ENCODE peak calls at places on chromosome 12, in seven cellular contexts. T, E, N, V, D, F and H are unnamed samples.

GRCh38 chr12:116879509-116880212 is 1.6 kb downstream of the HRK start:
- DNase-seq in T (no peak), E (no peak), N (no peak), V (no peak), D (no peak), F (no peak), H (peak)

GRCh38 chr12:101855364-101855884 is 22.0 kb upstream of the DRAM1 start:
- DNase-seq in T (no peak), E (no peak), N (no peak), V (peak), D (no peak), F (no peak), H (no peak)

GRCh38 chr12:8661751-8662150 is 875 bp downstream of the MFAP5 start:
- DNase-seq in T (no peak), E (no peak), N (no peak), V (peak), D (no peak), F (no peak), H (no peak)

GRCh38 chr12:121774968-121775474 is 18.5 kb downstream of the RHOF start:
- DNase-seq in T (no peak), E (no peak), N (no peak), V (peak), D (no peak), F (no peak), H (no peak)

GRCh38 chr12:108145011-108145410 is 15.9 kb downstream of the WSCD2 start:
- DNase-seq in T (no peak), E (no peak), N (no peak), V (no peak), D (no peak), F (no peak), H (no peak)

GRCh38 chr12:29581641-29582040 is 84.2 kb upstream of the OVCH1 start:
- DNase-seq in T (no peak), E (no peak), N (peak), V (peak), D (no peak), F (no peak), H (no peak)

GRCh38 chr12:55647027-55647426 is 10.3 kb downstream of the OR10P1 start:
- DNase-seq in T (no peak), E (no peak), N (no peak), V (no peak), D (no peak), F (no peak), H (no peak)

GRCh38 chr12:70983692-70984091 is 63.2 kb upstream of the PTPRR start:
- DNase-seq in T (no peak), E (no peak), N (no peak), V (peak), D (no peak), F (peak), H (no peak)

GRCh38 chr12:120693848-120694247 is 6.9 kb downstream of the MLEC start:
- DNase-seq in T (no peak), E (no peak), N (no peak), V (no peak), D (no peak), F (no peak), H (no peak)

GRCh38 chr12:51729331-51729730 is 119.2 kb downstream of the FIGNL2 start:
- DNase-seq in T (no peak), E (no peak), N (no peak), V (no peak), D (no peak), F (no peak), H (no peak)

GRCh38 chr12:82299617-82300016 is 58.6 kb downstream of the CCDC59 start:
- DNase-seq in T (no peak), E (no peak), N (no peak), V (peak), D (peak), F (peak), H (no peak)

GRCh38 chr12:3511760-3512159 is 20.8 kb downstream of the PRMT8 start:
- DNase-seq in T (no peak), E (no peak), N (no peak), V (no peak), D (no peak), F (no peak), H (no peak)

GRCh38 chr12:104381721-104382480 is 74.8 kb upstream of the CHST11 start:
- DNase-seq in T (peak), E (peak), N (peak), V (peak), D (peak), F (peak), H (peak)

GRCh38 chr12:76123301-76124212 is 39.1 kb upstream of the NAP1L1 start:
- DNase-seq in T (no peak), E (no peak), N (no peak), V (peak), D (no peak), F (peak), H (no peak)

GRCh38 chr12:6735448-6736191 is 11.8 kb downstream of the COPS7A start:
- DNase-seq in T (no peak), E (peak), N (peak), V (peak), D (peak), F (no peak), H (peak)

GRCh38 chr12:31369712-31370521 is 44.0 kb upstream of the SINHCAF start:
- DNase-seq in T (no peak), E (peak), N (no peak), V (peak), D (peak), F (peak), H (no peak)

GRCh38 chr12:90979019-90979418 is 24.0 kb upstream of the CCER1 start:
- DNase-seq in T (no peak), E (no peak), N (no peak), V (no peak), D (no peak), F (no peak), H (no peak)

GRCh38 chr12:27828196-27828595 is 48.2 kb upstream of the MANSC4 start:
- DNase-seq in T (no peak), E (no peak), N (no peak), V (peak), D (no peak), F (no peak), H (no peak)

GRCh38 chr12:84910549-84911241 is 1.9 kb downstream of the SLC6A15 start:
- DNase-seq in T (no peak), E (no peak), N (no peak), V (peak), D (no peak), F (no peak), H (peak)

GRCh38 chr12:57779736-57780135 is 2.9 kb upstream of the TSFM start:
- DNase-seq in T (no peak), E (no peak), N (no peak), V (no peak), D (no peak), F (no peak), H (no peak)

GRCh38 chr12:32688786-32689185 is 9.7 kb downstream of the DNM1L start:
- DNase-seq in T (no peak), E (no peak), N (no peak), V (no peak), D (no peak), F (no peak), H (no peak)

GRCh38 chr12:119182701-119183493 is 4.2 kb downstream of the HSPB8 start:
- DNase-seq in T (no peak), E (no peak), N (no peak), V (peak), D (no peak), F (peak), H (no peak)

GRCh38 chr12:109157986-109158385 is 41.6 kb downstream of the ACACB start:
- DNase-seq in T (no peak), E (no peak), N (no peak), V (no peak), D (no peak), F (no peak), H (no peak)

GRCh38 chr12:25130741-25131188 is 64.2 kb downstream of the DNAI7 start:
- DNase-seq in T (peak), E (no peak), N (peak), V (peak), D (peak), F (no peak), H (no peak)

GRCh38 chr12:67111182-67111581 is 158.0 kb upstream of the CAND1 start:
- DNase-seq in T (no peak), E (no peak), N (no peak), V (no peak), D (no peak), F (no peak), H (no peak)

GRCh38 chr12:56631790-56632700 is 1.9 kb upstream of the BAZ2A start:
- DNase-seq in T (peak), E (peak), N (no peak), V (peak), D (peak), F (no peak), H (peak)

GRCh38 chr12:104280703-104281458 is 22.7 kb upstream of the EID3 start:
- DNase-seq in T (no peak), E (no peak), N (no peak), V (peak), D (no peak), F (no peak), H (no peak)

GRCh38 chr12:117671734-117672133 is 297.1 kb downstream of the KSR2 start:
- DNase-seq in T (no peak), E (no peak), N (no peak), V (peak), D (peak), F (no peak), H (peak)

GRCh38 chr12:6277982-6278438 is 32.5 kb upstream of the PLEKHG6 start:
- DNase-seq in T (no peak), E (peak), N (no peak), V (no peak), D (no peak), F (no peak), H (no peak)

GRCh38 chr12:41205070-41205715 is 17.1 kb downstream of the PDZRN4 start:
- DNase-seq in T (no peak), E (no peak), N (no peak), V (no peak), D (no peak), F (no peak), H (no peak)

GRCh38 chr12:49293056-49293956 is 1.6 kb upstream of the PRPH start:
- DNase-seq in T (no peak), E (peak), N (no peak), V (no peak), D (no peak), F (no peak), H (peak)

GRCh38 chr12:102300824-102301461 is 103.3 kb upstream of the PMCH start:
- DNase-seq in T (peak), E (no peak), N (peak), V (peak), D (peak), F (no peak), H (no peak)

GRCh38 chr12:9786726-9787339 is 26.1 kb upstream of the CD69 start:
- DNase-seq in T (no peak), E (no peak), N (no peak), V (peak), D (no peak), F (no peak), H (no peak)

GRCh38 chr12:104751594-104751993 is 206.5 kb downstream of the SLC41A2 start:
- DNase-seq in T (no peak), E (no peak), N (no peak), V (no peak), D (no peak), F (no peak), H (no peak)

GRCh38 chr12:12776261-12776660 is 9.2 kb upstream of the APOLD1 start:
- DNase-seq in T (no peak), E (peak), N (no peak), V (peak), D (no peak), F (peak), H (no peak)

DNA sequence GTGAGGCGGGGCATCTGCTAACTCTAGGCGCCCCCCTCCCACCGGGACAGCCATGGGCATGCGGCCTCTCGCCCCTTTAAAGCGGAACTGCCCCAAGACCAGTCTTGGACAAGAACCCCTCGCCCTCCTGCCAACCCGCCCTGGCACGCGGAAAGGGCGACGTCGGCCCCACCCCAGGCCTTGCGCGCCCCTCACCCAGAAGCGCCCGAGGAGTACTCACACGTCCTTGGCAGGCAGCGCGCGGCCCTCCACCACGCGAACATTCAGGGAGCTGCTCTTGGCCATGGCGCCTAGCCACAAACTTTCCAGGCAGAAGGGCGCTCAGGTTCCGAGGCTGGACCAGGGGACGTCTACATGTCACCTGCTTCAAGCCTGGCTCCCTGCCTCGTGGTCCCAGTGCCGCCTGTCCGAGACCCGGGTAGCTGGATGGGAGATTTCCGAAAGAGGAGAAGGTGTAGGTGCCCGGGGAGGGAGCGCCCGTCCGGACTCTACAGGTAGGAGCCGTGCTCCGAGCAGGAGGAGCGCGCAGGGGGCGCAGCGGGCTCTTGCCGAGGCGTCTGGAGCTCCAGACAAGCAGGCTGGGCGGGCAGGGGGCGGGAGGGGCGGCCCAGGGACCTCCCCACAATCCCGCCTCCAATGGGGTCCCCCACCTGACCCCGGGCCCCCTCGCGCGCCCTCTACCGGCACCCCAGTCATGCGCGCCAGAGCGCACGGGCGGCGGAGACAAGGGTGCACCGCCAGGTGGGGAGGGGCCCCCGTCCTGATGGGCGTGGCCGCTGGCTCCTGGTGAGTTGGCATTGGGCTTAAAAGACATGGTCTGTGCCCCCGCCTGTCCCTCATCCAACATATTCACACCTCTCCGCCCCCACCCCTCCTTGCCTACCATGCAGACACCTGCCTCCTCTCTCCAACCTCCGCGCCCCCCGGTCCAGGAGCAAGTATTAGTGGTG is at the start of gene RASAL1:
- DNase-seq in T (no peak), E (peak), N (no peak), V (no peak), D (peak), F (no peak), H (peak)
- TF ChIP-seq CTCF in T (peak), E (peak), N (peak), V (no peak), D (peak), F (peak), H (peak)

GRCh38 chr12:19189522-19189921 is 60.0 kb downstream of the PLEKHA5 start:
- DNase-seq in T (no peak), E (no peak), N (no peak), V (peak), D (no peak), F (no peak), H (no peak)
- TF ChIP-seq CTCF in T (no peak), E (no peak), N (no peak), V (no peak), D (no peak), F (no peak), H (no peak)

GRCh38 chr12:47094804-47095203 is 15.0 kb upstream of the AMIGO2 start:
- DNase-seq in T (no peak), E (no peak), N (no peak), V (peak), D (no peak), F (peak), H (no peak)
- TF ChIP-seq CTCF in T (no peak), E (no peak), N (no peak), V (no peak), D (no peak), F (no peak), H (no peak)

GRCh38 chr12:53452159-53453077 is 516 bp downstream of the PCBP2 start:
- DNase-seq in T (no peak), E (peak), N (no peak), V (peak), D (peak), F (peak), H (peak)
- TF ChIP-seq CTCF in T (peak), E (peak), N (peak), V (no peak), D (peak), F (peak), H (peak)